ENCODE peak calls at places on chromosomes 1 and 21, in eight cellular contexts. W is sigmoid colon; F is CD8-positive, alpha-beta T cell; Q is IMR-90; J is colonic mucosa; I is heart right ventricle; P is tibial artery; K is pancreas. Z is an unnamed sample.

GRCh38 chr1:27538793-27539192 is 48.8 kb upstream of the WASF2 start:
- DNase-seq in W (peak; percentile 77), F (no peak), Q (peak; percentile 78), J (no peak), I (no peak), P (no peak), K (no peak), Z (no peak)

GRCh38 chr1:27000817-27001460 is 7.4 kb downstream of the TRNP1 start:
- DNase-seq in W (peak; percentile 77), F (no peak), Q (peak; percentile 75), J (no peak), I (no peak), P (no peak), K (no peak), Z (no peak)

GRCh38 chr1:203340112-203340804 is 10.7 kb downstream of the FMOD start:
- DNase-seq in W (peak; percentile 89), F (peak; percentile 53), Q (peak; percentile 84), J (peak; percentile 84), I (peak; percentile 39), P (peak; percentile 73), K (peak; percentile 80), Z (peak; percentile 63)

GRCh38 chr1:29190718-29191117 is 9.0 kb upstream of the SRSF4 start:
- DNase-seq in W (peak; percentile 20), F (no peak), Q (no peak), J (no peak), I (no peak), P (no peak), K (no peak), Z (no peak)

GRCh38 chr1:196891251-196891650 is 3.4 kb downstream of the CFHR4 start:
- DNase-seq in W (no peak), F (no peak), Q (no peak), J (no peak), I (no peak), P (no peak), K (no peak), Z (no peak)

GRCh38 chr1:115592264-115592663 is 49.5 kb upstream of the VANGL1 start:
- DNase-seq in W (no peak), F (no peak), Q (no peak), J (no peak), I (no peak), P (no peak), K (no peak), Z (no peak)

GRCh38 chr1:214473392-214473791 is 78.0 kb downstream of the PTPN14 start:
- DNase-seq in W (no peak), F (no peak), Q (peak; percentile 76), J (no peak), I (no peak), P (no peak), K (no peak), Z (no peak)

GRCh38 chr1:64235910-64236309 is 32.5 kb downstream of the UBE2U start:
- DNase-seq in W (no peak), F (no peak), Q (no peak), J (no peak), I (no peak), P (no peak), K (no peak), Z (no peak)

GRCh38 chr21:36776981-36777617 is 78.2 kb downstream of the SIM2 start:
- DNase-seq in W (no peak), F (no peak), Q (peak; percentile 9), J (no peak), I (no peak), P (no peak), K (no peak), Z (no peak)

GRCh38 chr1:221574529-221574928 is 167.4 kb downstream of the DUSP10 start:
- DNase-seq in W (no peak), F (no peak), Q (peak; percentile 73), J (no peak), I (no peak), P (no peak), K (no peak), Z (no peak)

GRCh38 chr1:53732409-53732808 is 6.6 kb downstream of the GLIS1 start:
- DNase-seq in W (no peak), F (no peak), Q (no peak), J (no peak), I (no peak), P (no peak), K (no peak), Z (no peak)

GRCh38 chr21:27424601-27425000 is 457.7 kb upstream of the ADAMTS5 start:
- DNase-seq in W (no peak), F (no peak), Q (peak; percentile 34), J (no peak), I (no peak), P (no peak), K (no peak), Z (no peak)

GRCh38 chr1:42152119-42152518 is 1.1 kb upstream of the GUCA2B start:
- DNase-seq in W (peak; percentile 15), F (no peak), Q (no peak), J (no peak), I (no peak), P (no peak), K (peak; percentile 84), Z (no peak)

GRCh38 chr1:62294211-62294610 is 25.0 kb downstream of the KANK4 start:
- DNase-seq in W (no peak), F (no peak), Q (no peak), J (no peak), I (no peak), P (no peak), K (no peak), Z (no peak)

GRCh38 chr1:173297798-173298391 is 90.8 kb upstream of the TNFSF4 start:
- DNase-seq in W (no peak), F (no peak), Q (no peak), J (no peak), I (no peak), P (no peak), K (no peak), Z (no peak)

GRCh38 chr1:56808385-56808784 is 10.8 kb downstream of the FYB2 start:
- DNase-seq in W (no peak), F (no peak), Q (no peak), J (no peak), I (no peak), P (no peak), K (no peak), Z (no peak)

GRCh38 chr1:234608720-234609527 is 1.1 kb downstream of the IRF2BP2 start:
- DNase-seq in W (peak; percentile 76), F (peak; percentile 70), Q (no peak), J (no peak), I (peak; percentile 62), P (no peak), K (peak; percentile 67), Z (peak; percentile 80)

GRCh38 chr1:59523745-59524450 is 227.0 kb downstream of the FGGY start:
- DNase-seq in W (no peak), F (no peak), Q (no peak), J (no peak), I (no peak), P (no peak), K (no peak), Z (no peak)
- H3K27me3 ChIP-seq in W (no peaks in the 10 kb centered on the region), F (no peaks in the 10 kb centered on the region), Q (no peaks in the 10 kb centered on the region), J (no peaks in the 10 kb centered on the region), I (no peaks in the 10 kb centered on the region), P (no peaks in the 10 kb centered on the region), K (no peaks in the 10 kb centered on the region), Z (no peaks in the 10 kb centered on the region)

GRCh38 chr1:97433094-97433493 is 487.7 kb downstream of the DPYD start:
- DNase-seq in W (no peak), F (no peak), Q (no peak), J (no peak), I (no peak), P (no peak), K (no peak), Z (no peak)
- H3K4me3 ChIP-seq in W (no peak overlapping the region), F (no peak overlapping the region), Q (no peak overlapping the region), J (no peak overlapping the region), I (no peak overlapping the region), P (no peak overlapping the region), K (no peak overlapping the region), Z (no peak overlapping the region)

GRCh38 chr1:30407862-30408580 is 315.4 kb downstream of the MATN1 start:
- DNase-seq in W (peak; percentile 40), F (peak; percentile 1), Q (no peak), J (peak; percentile 6), I (no peak), P (no peak), K (no peak), Z (no peak)
- H3K27me3 ChIP-seq in W (peaks cover 8% of the 10 kb centered on the region), F (no peaks in the 10 kb centered on the region), Q (peaks cover 4% of the 10 kb centered on the region), J (no peaks in the 10 kb centered on the region), I (peaks cover 43% of the 10 kb centered on the region), P (no peaks in the 10 kb centered on the region), K (no peaks in the 10 kb centered on the region), Z (no peaks in the 10 kb centered on the region)

GRCh38 chr1:205283270-205284147 is 38.0 kb downstream of the NUAK2 start:
- DNase-seq in W (no peak), F (no peak), Q (no peak), J (no peak), I (no peak), P (no peak), K (no peak), Z (no peak)

GRCh38 chr1:205286335-205286950 is 35.1 kb downstream of the NUAK2 start:
- DNase-seq in W (no peak), F (peak; percentile 76), Q (peak; percentile 36), J (no peak), I (no peak), P (no peak), K (no peak), Z (peak; percentile 77)

GRCh38 chr1:205287076-205287475 is 34.5 kb downstream of the NUAK2 start:
- DNase-seq in W (no peak), F (no peak), Q (no peak), J (no peak), I (no peak), P (no peak), K (no peak), Z (no peak)

GRCh38 chr1:205285391-205286101 is 36.0 kb downstream of the NUAK2 start:
- DNase-seq in W (no peak), F (peak; percentile 71), Q (no peak), J (no peak), I (no peak), P (no peak), K (no peak), Z (peak; percentile 69)

DNA sequence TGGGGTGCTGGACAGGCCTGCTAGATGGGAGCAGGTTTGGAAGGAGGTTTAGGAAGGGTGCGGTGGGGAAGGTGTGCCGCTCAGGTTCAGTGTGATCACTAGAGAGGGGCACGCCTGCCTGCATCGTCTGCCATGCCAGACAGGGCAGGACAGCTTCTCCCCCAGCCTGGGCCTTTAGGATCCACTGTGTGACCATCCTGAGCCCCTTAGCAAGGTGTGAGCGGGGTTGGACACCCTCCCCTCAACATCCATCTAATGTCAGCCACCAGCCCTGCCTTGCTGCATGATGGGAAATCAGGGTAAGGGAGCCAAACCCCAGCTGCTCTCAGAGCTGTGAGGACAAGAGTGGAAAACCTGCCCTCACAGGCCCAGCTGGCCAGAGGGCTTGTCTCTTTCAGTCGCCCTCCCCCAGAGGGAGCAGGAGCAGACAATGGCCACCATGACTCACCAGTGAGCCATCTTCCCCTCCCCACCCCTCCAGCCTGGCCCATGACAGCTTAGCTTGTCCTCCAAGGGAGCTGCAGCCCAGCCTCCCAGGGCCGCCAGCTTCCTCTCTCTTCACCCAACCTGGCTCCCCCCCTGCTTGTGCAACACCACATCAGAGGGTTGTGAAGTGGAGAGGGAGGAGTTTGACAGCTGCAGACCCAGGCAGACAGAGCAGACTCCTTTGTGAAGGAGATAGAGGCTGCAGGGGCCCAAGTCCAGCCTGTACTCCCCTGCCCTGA is 37.0 kb downstream of the NUAK2 start:
- DNase-seq in W (peak; percentile 95), F (peak; percentile 95), Q (peak; percentile 99), J (peak; percentile 75), I (peak; percentile 75), P (peak; percentile 90), K (peak; percentile 55), Z (peak; percentile 88)
- H3K4me3 ChIP-seq in W (no peak overlapping the region), F (peak overlapping the region; percentile 40), Q (no peak overlapping the region), J (no peak overlapping the region), I (no peak overlapping the region), P (no peak overlapping the region), K (no peak overlapping the region), Z (peak overlapping the region; percentile 71)

GRCh38 chr1:154744352-154744751 is 125.7 kb downstream of the KCNN3 start:
- DNase-seq in W (no peak), F (no peak), Q (no peak), J (no peak), I (no peak), P (no peak), K (no peak), Z (no peak)
- H3K27me3 ChIP-seq in W (no peaks in the 10 kb centered on the region), F (no peaks in the 10 kb centered on the region), Q (peaks cover 66% of the 10 kb centered on the region), J (no peaks in the 10 kb centered on the region), I (no peaks in the 10 kb centered on the region), P (no peaks in the 10 kb centered on the region), K (no peaks in the 10 kb centered on the region), Z (no peaks in the 10 kb centered on the region)

Z was measured in CD4-positive, alpha-beta memory T cell.